ENCODE peak calls at places on chromosome 15, in ten cellular contexts. W, K, T, O, R, G, E, S, H and X are unnamed samples.

GRCh38 chr15:45499426-45499825 is 23.1 kb downstream of the SLC30A4 start:
- DNase-seq in O (no peak), W (no peak), T (no peak), G (no peak), H (no peak), R (no peak), K (no peak), S (no peak), E (peak; percentile 45), X (no peak)

GRCh38 chr15:25056484-25057429 is 102.0 kb downstream of the SNRPN start:
- DNase-seq in E (no peak), T (no peak), R (no peak), O (no peak), H (no peak), K (no peak), G (no peak), S (no peak), W (no peak), X (no peak)

GRCh38 chr15:81497226-81497625 is 123.2 kb upstream of the TMC3 start:
- DNase-seq in E (no peak), S (no peak), G (no peak), W (no peak), H (no peak), T (no peak), O (no peak), K (no peak), R (no peak), X (no peak)

GRCh38 chr15:61173899-61174689 is 55.0 kb downstream of the RORA start:
- DNase-seq in O (no peak), S (no peak), T (no peak), W (no peak), G (no peak), R (no peak), K (no peak), E (no peak), H (no peak), X (no peak)

GRCh38 chr15:29511663-29512062 is 242.0 kb upstream of the NSMCE3 start:
- DNase-seq in K (no peak), G (no peak), E (no peak), R (no peak), W (no peak), S (no peak), H (no peak), O (no peak), T (no peak), X (no peak)

GRCh38 chr15:95605098-95605497 is 725.4 kb upstream of the NR2F2 start:
- DNase-seq in E (no peak), T (no peak), H (no peak), O (no peak), K (no peak), W (no peak), G (no peak), R (no peak), S (no peak), X (no peak)

GRCh38 chr15:98272586-98272985 is 312.1 kb downstream of the ARRDC4 start:
- DNase-seq in O (no peak), H (no peak), G (no peak), W (no peak), E (no peak), K (no peak), T (no peak), R (no peak), S (no peak), X (no peak)

GRCh38 chr15:75672111-75672602 is 24.4 kb downstream of the SNX33 start:
- DNase-seq in G (no peak), S (no peak), W (no peak), T (no peak), K (no peak), H (no peak), O (no peak), R (no peak), E (peak; percentile 39), X (no peak)

GRCh38 chr15:87902772-87903388 is 353.7 kb downstream of the NTRK3 start:
- DNase-seq in R (no peak), H (no peak), G (no peak), O (no peak), K (no peak), E (peak; percentile 1), T (no peak), W (peak; percentile 32), S (no peak), X (no peak)